ENCODE peak calls at places on chromosome 16, in ten cellular contexts. J, Y, V, M, F, A, Z, X, T and G are unnamed samples. For H3K27me3, the result is how much of the 10 kb centered on the place peaks cover.

GRCh38 chr16:69880640-69881133 is 70.4 kb upstream of the CLEC18A start:
- DNase-seq in J (no peak), M (no peak), V (no peak), X (no peak), Y (no peak), Z (no peak), A (peak), T (no peak), F (no peak), G (no peak)

GRCh38 chr16:58094791-58095574 is 34.2 kb downstream of the CFAP20 start:
- DNase-seq in J (no peak), A (no peak), V (no peak), F (no peak), T (no peak), Y (no peak), X (no peak), Z (no peak), M (no peak), G (no peak)

GRCh38 chr16:19716183-19716582 is 1.8 kb downstream of the KNOP1 start:
- DNase-seq in M (no peak), J (no peak), Y (no peak), Z (no peak), F (peak), V (no peak), A (no peak), T (no peak), X (no peak), G (no peak)

GRCh38 chr16:77574867-77575619 is 140.2 kb upstream of the ADAMTS18 start:
- DNase-seq in Z (no peak), J (no peak), M (no peak), T (no peak), V (no peak), Y (no peak), X (peak), A (no peak), F (no peak), G (no peak)

GRCh38 chr16:30660424-30661251 is 2.4 kb downstream of the FBRS start:
- DNase-seq in J (no peak), T (no peak), V (no peak), M (no peak), Y (no peak), Z (no peak), A (peak), X (no peak), F (peak), G (no peak)

GRCh38 chr16:71537643-71538042 is 11.4 kb downstream of the CHST4 start:
- DNase-seq in Z (peak), Y (no peak), V (peak), M (peak), X (peak), F (peak), A (peak), T (peak), J (no peak), G (no peak)

GRCh38 chr16:13957197-13958078 is 37.5 kb downstream of the ERCC4 start:
- DNase-seq in J (peak), F (peak), V (peak), T (peak), M (peak), A (peak), Y (peak), X (peak), Z (peak), G (no peak)

GRCh38 chr16:4371481-4372314 is at the start of gene VASN:
- DNase-seq in A (peak), T (no peak), F (peak), Y (peak), V (peak), X (peak), M (no peak), Z (peak), J (peak), G (no peak)

GRCh38 chr16:3718019-3718391 is 681 bp upstream of the TRAP1 start:
- DNase-seq in A (no peak), Y (no peak), F (no peak), J (no peak), T (no peak), X (no peak), Z (no peak), V (no peak), M (no peak), G (no peak)

GRCh38 chr16:71666928-71667707 is 41.1 kb downstream of the MARVELD3 start:
- DNase-seq in V (no peak), A (no peak), Z (no peak), F (no peak), Y (no peak), T (no peak), X (no peak), M (no peak), J (no peak), G (no peak)

GRCh38 chr16:70399326-70399725 is 39.6 kb downstream of the ST3GAL2 start:
- DNase-seq in X (no peak), A (no peak), Z (no peak), T (no peak), J (no peak), M (no peak), F (no peak), V (no peak), Y (no peak), G (no peak)

GRCh38 chr16:19888834-19889233 is 4.2 kb upstream of the GPRC5B start:
- DNase-seq in Z (no peak), M (no peak), T (no peak), A (no peak), X (no peak), J (no peak), F (no peak), Y (no peak), V (no peak), G (no peak)

GRCh38 chr16:58029410-58029809 is 3.9 kb downstream of the MMP15 start:
- DNase-seq in X (no peak), M (no peak), F (no peak), J (no peak), A (no peak), T (no peak), V (no peak), Y (no peak), Z (no peak), G (no peak)

GRCh38 chr16:53995378-53995777 is 291.2 kb downstream of the IRX3 start:
- DNase-seq in V (no peak), Y (peak), M (no peak), Z (no peak), T (no peak), F (no peak), J (no peak), X (no peak), A (no peak), G (no peak)

GRCh38 chr16:58057126-58057525 is 31.6 kb downstream of the MMP15 start:
- DNase-seq in V (no peak), F (no peak), Y (no peak), A (no peak), T (no peak), X (no peak), M (no peak), J (no peak), Z (no peak), G (no peak)

GRCh38 chr16:19969284-19969683 is 84.6 kb upstream of the GPRC5B start:
- DNase-seq in J (no peak), A (no peak), Y (no peak), T (no peak), F (no peak), X (no peak), Z (no peak), V (no peak), M (no peak), G (no peak)

GRCh38 chr16:1102921-1103648 is 7.0 kb upstream of the C1QTNF8 start:
- DNase-seq in F (no peak), Z (peak), M (peak), J (no peak), T (no peak), Y (peak), V (peak), A (no peak), X (peak), G (no peak)

GRCh38 chr16:80387308-80387921 is 153.4 kb upstream of the DYNLRB2 start:
- DNase-seq in V (no peak), F (no peak), A (no peak), M (no peak), Z (no peak), T (no peak), X (no peak), J (no peak), Y (no peak), G (no peak)

GRCh38 chr16:28543072-28543471 is 4.3 kb upstream of the NUPR1 start:
- DNase-seq in Y (peak), M (no peak), Z (peak), X (no peak), V (no peak), F (no peak), A (no peak), T (no peak), J (no peak), G (no peak)
- H3K4me3 ChIP-seq in Y (no peak), M (no peak), Z (no peak), X (no peak), V (no peak), F (no peak), A (no peak), T (no peak), J (no peak), G (no peak)

DNA sequence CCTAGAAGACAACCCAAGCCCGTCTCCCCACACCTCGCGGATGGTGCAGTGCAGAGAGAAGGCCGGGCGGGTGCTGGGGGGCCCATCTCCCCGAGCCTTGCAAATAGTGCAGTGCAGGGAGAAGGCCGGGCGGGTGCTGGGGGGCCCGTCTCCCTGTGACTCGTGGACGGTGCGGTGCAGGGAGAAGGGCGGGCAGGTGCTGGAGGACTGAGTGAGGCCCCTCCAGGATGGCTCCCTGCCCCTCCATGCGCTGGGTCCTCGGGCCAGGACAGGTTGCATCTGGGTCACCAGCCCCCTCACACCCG is 40.0 kb upstream of the ACSF3 start:
- DNase-seq in A (no peak), J (no peak), Z (no peak), X (no peak), T (no peak), V (no peak), M (no peak), Y (no peak), F (no peak), G (no peak)
- H3K27me3 ChIP-seq in A (under half), J (under half), Z (under half), X (half or more), T (under half), V (under half), M (under half), Y (half or more), F (under half), G (under half)

GRCh38 chr16:56260378-56260987 is 69.2 kb downstream of the GNAO1 start:
- DNase-seq in V (peak), Z (no peak), J (no peak), M (no peak), X (no peak), T (no peak), Y (no peak), F (no peak), A (no peak), G (no peak)

GRCh38 chr16:56259425-56259779 is 68.1 kb downstream of the GNAO1 start:
- DNase-seq in J (no peak), M (no peak), T (no peak), V (no peak), Z (no peak), F (no peak), Y (no peak), A (no peak), X (no peak), G (no peak)

GRCh38 chr16:56257260-56257659 is 66.0 kb downstream of the GNAO1 start:
- DNase-seq in A (peak), F (no peak), Z (peak), M (no peak), Y (peak), X (peak), J (peak), V (no peak), T (no peak), G (no peak)

GRCh38 chr16:56257666-56258359 is 66.5 kb downstream of the GNAO1 start:
- DNase-seq in A (no peak), X (peak), M (no peak), F (no peak), J (no peak), T (no peak), Z (peak), Y (no peak), V (no peak), G (no peak)

GRCh38 chr16:56258508-56259424 is 67.5 kb downstream of the GNAO1 start:
- DNase-seq in M (no peak), V (no peak), F (no peak), Z (peak), Y (no peak), A (no peak), J (no peak), X (no peak), T (no peak), G (no peak)
- H3K4me3 ChIP-seq in M (no peak), V (no peak), F (no peak), Z (no peak), Y (no peak), A (no peak), J (no peak), X (no peak), T (no peak), G (no peak)

DNA sequence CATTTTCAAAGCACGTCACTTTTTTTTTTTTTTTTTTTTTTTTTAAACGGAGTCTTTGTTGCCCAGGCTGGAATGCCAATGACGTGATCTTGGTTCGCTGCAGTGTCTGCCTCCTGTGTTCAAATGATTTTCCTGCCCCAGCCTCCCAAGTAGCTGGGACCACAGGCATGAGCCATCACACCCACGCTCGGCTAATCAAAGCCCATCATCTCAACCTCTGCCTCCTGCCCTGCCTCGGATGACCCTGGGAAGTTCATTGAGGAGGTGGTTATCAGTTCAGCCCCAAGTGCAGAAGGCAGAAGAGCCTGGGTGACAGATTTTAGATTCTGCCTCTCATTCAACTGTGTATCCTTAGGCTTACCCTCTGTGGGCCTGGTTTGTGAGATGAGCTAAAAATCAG is 484.9 kb upstream of the EEF2KMT start:
- DNase-seq in X (no peak), Z (no peak), M (no peak), J (no peak), V (no peak), A (no peak), F (no peak), Y (no peak), T (no peak), G (no peak)
- H3K27me3 ChIP-seq in X (under half), Z (under half), M (under half), J (under half), V (under half), A (under half), F (under half), Y (under half), T (under half), G (under half)

DNA sequence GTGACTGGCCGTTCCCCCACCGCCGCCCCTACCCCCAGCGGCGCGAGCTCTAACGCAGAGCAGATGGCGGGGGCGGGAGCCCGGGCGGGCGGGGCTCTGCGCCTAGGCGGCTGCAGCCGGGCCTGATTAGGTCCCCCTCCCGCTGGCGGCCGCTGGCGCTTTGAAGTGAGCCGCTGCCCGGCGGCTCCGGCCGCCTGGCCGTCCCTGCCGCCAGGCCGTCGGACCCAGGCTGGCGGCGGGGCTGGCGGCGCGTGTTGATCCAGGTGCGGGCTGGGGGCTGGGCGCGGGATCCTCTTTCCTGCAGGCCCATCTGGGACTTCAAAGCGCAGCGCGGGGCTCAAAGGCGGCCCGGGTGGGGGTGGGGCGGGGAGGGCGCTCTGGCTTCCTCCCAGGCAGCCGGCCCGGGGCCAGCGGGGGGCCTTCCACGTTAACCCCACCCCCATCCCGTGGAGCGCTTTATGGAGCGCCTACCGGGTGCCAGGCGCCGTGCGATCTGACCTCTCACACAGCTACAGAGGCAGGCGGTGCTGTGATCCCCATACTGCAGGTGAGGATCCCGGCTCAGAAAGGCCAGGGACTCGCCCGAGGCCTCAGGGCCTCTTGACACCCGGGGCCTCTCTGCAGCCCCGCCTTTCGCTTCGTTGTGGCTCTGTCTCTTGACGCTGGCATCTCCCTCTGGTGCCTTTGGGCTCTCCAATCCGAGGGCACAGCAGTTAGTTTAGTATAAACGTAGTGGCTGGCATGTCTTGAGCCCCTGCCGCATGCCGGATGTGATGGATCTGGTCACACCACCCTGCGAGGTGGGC is 80.0 kb upstream of the NKD1 start:
- DNase-seq in V (peak), J (no peak), X (no peak), Z (peak), M (no peak), A (no peak), Y (no peak), T (no peak), F (no peak), G (no peak)
- H3K4me3 ChIP-seq in V (no peak), J (peak), X (no peak), Z (peak), M (no peak), A (no peak), Y (peak), T (no peak), F (no peak), G (peak)

GRCh38 chr16:87202346-87202745 is 114.8 kb downstream of the C16orf95 start:
- DNase-seq in T (no peak), Z (no peak), M (no peak), A (peak), J (no peak), Y (no peak), V (no peak), F (no peak), X (no peak), G (no peak)
- H3K27me3 ChIP-seq in T (under half), Z (under half), M (under half), A (under half), J (under half), Y (under half), V (under half), F (under half), X (under half), G (under half)

GRCh38 chr16:84780063-84780462 is 39.7 kb upstream of the CRISPLD2 start:
- DNase-seq in V (no peak), A (no peak), Y (no peak), J (no peak), F (no peak), X (no peak), Z (no peak), M (no peak), T (no peak), G (no peak)
- H3K4me3 ChIP-seq in V (no peak), A (no peak), Y (no peak), J (no peak), F (no peak), X (no peak), Z (no peak), M (no peak), T (no peak), G (no peak)

GRCh38 chr16:66332599-66332998 is 33.9 kb upstream of the CDH5 start:
- DNase-seq in X (no peak), M (no peak), Z (no peak), V (no peak), Y (no peak), T (no peak), F (no peak), A (no peak), J (no peak), G (no peak)

GRCh38 chr16:66334856-66335255 is 31.6 kb upstream of the CDH5 start:
- DNase-seq in M (peak), Z (no peak), J (no peak), T (no peak), X (no peak), F (no peak), A (no peak), Y (no peak), V (no peak), G (no peak)

GRCh38 chr16:66342294-66342900 is 24.1 kb upstream of the CDH5 start:
- DNase-seq in J (no peak), Z (peak), T (no peak), F (no peak), A (no peak), M (peak), X (no peak), V (peak), Y (no peak), G (no peak)

GRCh38 chr16:66335704-66336329 is 30.7 kb upstream of the CDH5 start:
- DNase-seq in Z (peak), A (peak), M (peak), T (no peak), V (no peak), J (no peak), Y (no peak), F (no peak), X (peak), G (no peak)

GRCh38 chr16:66337434-66338188 is 28.9 kb upstream of the CDH5 start:
- DNase-seq in V (no peak), M (no peak), T (no peak), X (no peak), J (no peak), Y (no peak), F (no peak), A (peak), Z (no peak), G (no peak)
- H3K27me3 ChIP-seq in V (under half), M (under half), T (under half), X (under half), J (under half), Y (under half), F (under half), A (under half), Z (under half), G (under half)

DNA sequence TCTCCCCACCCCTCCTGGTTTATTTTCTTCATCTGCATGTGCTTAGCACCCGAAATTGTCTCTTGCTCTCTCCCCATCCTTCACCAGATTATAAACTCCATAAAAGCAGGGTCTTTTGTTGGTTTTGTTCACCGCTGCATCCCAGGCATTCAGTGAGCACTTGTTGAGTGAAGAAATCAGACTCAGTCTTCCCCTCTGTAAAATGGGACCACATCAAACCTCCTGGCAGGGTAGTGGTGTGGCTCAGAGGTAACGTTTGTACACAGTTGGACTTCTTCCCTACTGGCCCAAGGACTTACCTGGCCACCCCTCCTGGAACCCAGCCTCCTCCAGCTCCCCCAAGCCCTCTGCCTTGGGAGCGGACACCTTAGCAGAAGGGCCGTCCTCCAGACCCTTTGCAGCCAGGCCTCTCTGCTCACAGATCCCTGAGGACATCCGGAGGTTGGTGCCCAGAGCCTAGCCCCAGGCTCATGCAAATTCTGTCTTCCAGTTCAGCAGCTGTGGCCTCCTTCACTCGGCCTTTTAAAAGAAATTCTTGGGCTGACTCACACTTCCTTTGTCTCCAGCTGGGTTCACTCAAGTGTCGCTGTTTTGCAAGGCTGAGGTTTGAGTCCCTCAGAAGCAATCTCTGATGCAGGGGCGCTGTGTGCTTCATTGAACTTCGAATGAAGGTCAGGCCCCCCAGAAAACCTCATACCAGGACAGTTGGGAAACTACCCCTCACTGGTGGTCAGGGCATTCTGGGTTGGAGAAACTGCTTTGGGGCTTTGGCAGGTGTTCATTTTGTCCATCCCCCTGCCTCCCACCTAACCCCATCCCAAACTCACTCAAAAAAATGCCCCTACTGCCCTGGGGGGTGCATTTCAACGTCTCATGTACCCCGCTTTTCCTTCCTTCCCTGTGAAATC is 16.8 kb upstream of the RMI2 start:
- DNase-seq in Y (peak), F (peak), J (no peak), X (peak), Z (peak), T (peak), A (peak), V (peak), M (peak), G (peak)
- H3K4me3 ChIP-seq in Y (no peak), F (no peak), J (no peak), X (no peak), Z (no peak), T (peak), A (peak), V (no peak), M (peak), G (no peak)